ENCODE peak calls at places on chromosomes 1 and 21, in eight cellular contexts. Y is stomach, V is neural progenitor cell, O is heart right ventricle, B is body of pancreas, R is IMR-90, Z is left ventricle myocardium inferior, I is colonic mucosa. L is an unnamed sample.

GRCh38 chr1:118578276-118578675 is 393.2 kb upstream of the SPAG17 start:
- DNase-seq in Y (no peak), V (no peak), O (no peak), B (no peak), R (no peak), Z (no peak), I (no peak), L (no peak)

GRCh38 chr1:233109121-233109520 is 158.7 kb downstream of the NTPCR start:
- DNase-seq in Y (no peak), V (no peak), O (no peak), B (no peak), R (no peak), Z (no peak), I (no peak), L (no peak)

GRCh38 chr1:110130989-110131388 is 18.7 kb downstream of the UBL4B start:
- DNase-seq in Y (no peak), V (peak; percentile 20), O (no peak), B (no peak), R (no peak), Z (no peak), I (no peak), L (no peak)

GRCh38 chr1:88983791-88984552 is 8.5 kb downstream of the KYAT3 start:
- DNase-seq in Y (no peak), V (peak; percentile 48), O (no peak), B (peak; percentile 24), R (peak; percentile 69), Z (no peak), I (no peak), L (no peak)

GRCh38 chr1:159436469-159436868 is 3.1 kb upstream of the OR10J1 start:
- DNase-seq in Y (no peak), V (no peak), O (no peak), B (no peak), R (no peak), Z (no peak), I (no peak), L (no peak)

GRCh38 chr1:167912294-167912693 is 1.6 kb downstream of the ADCY10 start:
- DNase-seq in Y (no peak), V (no peak), O (no peak), B (no peak), R (no peak), Z (no peak), I (no peak), L (no peak)

GRCh38 chr1:10071640-10072039 is 38.9 kb downstream of the UBE4B start:
- DNase-seq in Y (no peak), V (no peak), O (no peak), B (no peak), R (no peak), Z (no peak), I (no peak), L (no peak)

GRCh38 chr1:8349473-8349865 is 31.6 kb downstream of the SLC45A1 start:
- DNase-seq in Y (no peak), V (no peak), O (no peak), B (no peak), R (no peak), Z (no peak), I (no peak), L (no peak)

GRCh38 chr21:30186242-30186641 is 19.6 kb upstream of the CLDN17 start:
- DNase-seq in Y (no peak), V (no peak), O (no peak), B (no peak), R (no peak), Z (no peak), I (peak; percentile 36), L (no peak)

GRCh38 chr1:8318436-8318835 is 522 bp downstream of the SLC45A1 start:
- DNase-seq in Y (no peak), V (peak; percentile 32), O (no peak), B (no peak), R (no peak), Z (no peak), I (no peak), L (no peak)

GRCh38 chr1:222813866-222814535 is 838 bp upstream of the DISP1 start:
- DNase-seq in Y (no peak), V (no peak), O (no peak), B (no peak), R (peak; percentile 49), Z (no peak), I (no peak), L (no peak)

GRCh38 chr1:59006309-59006698 is 222.5 kb upstream of the JUN start:
- DNase-seq in Y (no peak), V (no peak), O (no peak), B (no peak), R (no peak), Z (no peak), I (no peak), L (no peak)

GRCh38 chr1:18957136-18957521 is 653 bp upstream of the IFFO2 start:
- DNase-seq in Y (no peak), V (peak; percentile 60), O (peak; percentile 34), B (no peak), R (no peak), Z (no peak), I (peak; percentile 47), L (no peak)

GRCh38 chr1:201763439-201764140 is 65.4 kb upstream of the IPO9 start:
- DNase-seq in Y (no peak), V (peak; percentile 66), O (no peak), B (no peak), R (peak; percentile 55), Z (no peak), I (no peak), L (no peak)

GRCh38 chr1:41851589-41851988 is 67.1 kb downstream of the HIVEP3 start:
- DNase-seq in Y (no peak), V (no peak), O (no peak), B (no peak), R (peak; percentile 86), Z (no peak), I (no peak), L (peak; percentile 95)

GRCh38 chr1:47147047-47147785 is 10.0 kb downstream of the CYP4A22 start:
- DNase-seq in Y (no peak), V (no peak), O (no peak), B (no peak), R (no peak), Z (no peak), I (no peak), L (no peak)

GRCh38 chr1:77888071-77888428 is 374 bp upstream of the NEXN start:
- DNase-seq in Y (no peak), V (no peak), O (peak; percentile 67), B (no peak), R (peak; percentile 74), Z (no peak), I (no peak), L (no peak)

GRCh38 chr1:52268372-52268771 is 97.6 kb downstream of the CC2D1B start:
- DNase-seq in Y (no peak), V (peak; percentile 13), O (no peak), B (no peak), R (peak; percentile 22), Z (no peak), I (no peak), L (no peak)

GRCh38 chr1:226634156-226634588 is 85.6 kb downstream of the STUM start:
- DNase-seq in Y (peak; percentile 86), V (peak; percentile 87), O (peak; percentile 80), B (peak; percentile 87), R (peak; percentile 59), Z (peak; percentile 83), I (peak; percentile 81), L (peak; percentile 34)

DNA sequence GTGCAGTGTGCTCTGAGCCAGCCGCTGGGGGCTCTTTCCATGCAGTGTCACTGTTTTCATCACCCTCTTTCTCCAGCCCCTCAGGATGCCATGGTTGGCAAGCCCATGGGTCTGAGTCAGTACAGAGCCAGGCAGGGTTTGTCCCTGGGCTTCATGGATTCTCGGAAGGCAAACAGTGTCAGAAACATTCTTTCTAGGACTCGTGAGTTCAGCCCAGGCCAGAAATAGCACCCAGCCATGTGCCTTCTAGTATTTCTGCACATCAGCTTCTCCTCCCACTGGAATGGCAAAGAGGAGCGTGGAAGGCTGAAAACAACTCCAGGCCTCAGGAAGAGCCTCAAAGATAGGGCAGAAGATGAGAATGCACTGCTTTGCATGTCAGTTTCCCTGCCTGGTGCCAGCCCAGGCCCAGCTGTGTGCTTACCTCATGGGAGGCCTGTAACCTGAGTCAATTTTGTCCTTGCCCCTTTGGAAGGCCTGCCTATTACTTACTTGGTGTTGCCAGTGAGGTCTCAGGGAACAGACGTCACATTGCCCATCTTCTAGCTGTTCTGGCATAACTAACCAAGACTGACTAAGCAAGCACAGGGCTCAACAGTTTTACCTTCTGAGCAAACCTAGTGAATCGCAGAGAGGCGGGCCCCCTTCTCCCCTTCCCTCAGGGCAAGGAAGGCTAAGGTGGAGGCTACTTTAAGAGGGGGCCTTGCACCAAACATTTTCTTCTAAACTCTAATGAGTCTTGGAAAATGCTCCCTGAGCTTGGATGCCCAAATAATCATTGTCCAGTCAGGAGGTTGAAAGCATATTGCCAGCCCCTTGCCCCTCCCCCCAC is 42.5 kb downstream of the GLUL start:
- DNase-seq in Y (no peak), V (no peak), O (peak; percentile 71), B (no peak), R (no peak), Z (peak; percentile 40), I (no peak), L (no peak)
- TF ChIP-seq CTCF in Y (no peak), V (no peak), O (no peak), B (no peak), R (no peak), Z (no peak), I (no peak), L (no peak)

GRCh38 chr1:158014702-158015320 is 21.4 kb downstream of the KIRREL1 start:
- DNase-seq in Y (no peak), V (peak; percentile 71), O (no peak), B (no peak), R (no peak), Z (no peak), I (no peak), L (no peak)

GRCh38 chr1:158019177-158019868 is 25.9 kb downstream of the KIRREL1 start:
- DNase-seq in Y (no peak), V (peak; percentile 82), O (peak; percentile 72), B (peak; percentile 39), R (peak; percentile 94), Z (no peak), I (no peak), L (peak; percentile 82)

GRCh38 chr1:158020877-158021630 is 27.6 kb downstream of the KIRREL1 start:
- DNase-seq in Y (no peak), V (no peak), O (no peak), B (no peak), R (no peak), Z (no peak), I (no peak), L (no peak)

GRCh38 chr1:158016651-158017335 is 23.3 kb downstream of the KIRREL1 start:
- DNase-seq in Y (no peak), V (peak; percentile 69), O (no peak), B (no peak), R (no peak), Z (no peak), I (no peak), L (peak; percentile 72)

GRCh38 chr1:158017800-158018595 is 24.6 kb downstream of the KIRREL1 start:
- DNase-seq in Y (no peak), V (no peak), O (no peak), B (no peak), R (no peak), Z (no peak), I (no peak), L (no peak)
- H3K27ac ChIP-seq in Y (peak overlapping the region; percentile 64), V (peak overlapping the region; percentile 97), O (peak overlapping the region; percentile 87), B (peak overlapping the region; percentile 79), R (peak overlapping the region; percentile 99), Z (peak overlapping the region; percentile 89), I (peak overlapping the region; percentile 66), L (peak overlapping the region; percentile 68)

GRCh38 chr1:80987106-80987505 is 813.6 kb upstream of the ADGRL2 start:
- DNase-seq in Y (no peak), V (no peak), O (no peak), B (no peak), R (no peak), Z (no peak), I (no peak), L (peak; percentile 60)
- H3K4me1 ChIP-seq in Y (no peaks in the 10 kb centered on the region), V (peaks cover 9% of the 10 kb centered on the region), O (no peaks in the 10 kb centered on the region), B (no peaks in the 10 kb centered on the region), R (no peaks in the 10 kb centered on the region), Z (no peaks in the 10 kb centered on the region), I (no peaks in the 10 kb centered on the region), L (no peaks in the 10 kb centered on the region)

GRCh38 chr1:219567341-219567947 is 45.5 kb downstream of the ZC3H11B start:
- DNase-seq in Y (no peak), V (peak; percentile 3), O (peak; percentile 15), B (no peak), R (peak; percentile 71), Z (no peak), I (no peak), L (peak; percentile 22)
- TF ChIP-seq CTCF in Y (no peak), V (peak; percentile 44), O (peak; percentile 55), B (peak; percentile 64), R (peak; percentile 70), Z (peak; percentile 65), I (no peak), L (peak; percentile 63)

L was measured in foreskin keratinocyte.